ENCODE peak calls at places on chromosomes 2 and 18, in four cellular contexts. One of them, this sample, is unnamed.
A peak's percentile ranks its signal among the peaks of the same experiment; 100 is the strongest.

GRCh38 chr2:128446049-128446811 is 127.6 kb upstream of the HS6ST1 start:
- DNase-seq in K562: peak; percentile 44
- DNase-seq in HepG2: no peak
- DNase-seq in GM12878: no peak
- DNase-seq in this sample: no peak

GRCh38 chr18:47174545-47175116 is 1.5 kb downstream of the IER3IP1 start:
- DNase-seq in K562: no peak
- DNase-seq in HepG2: no peak
- DNase-seq in GM12878: no peak
- DNase-seq in this sample: no peak

GRCh38 chr2:168686485-168687191 is 115.8 kb upstream of the NOSTRIN start:
- DNase-seq in K562: no peak
- DNase-seq in HepG2: no peak
- DNase-seq in GM12878: no peak
- DNase-seq in this sample: no peak

GRCh38 chr2:762646-763045 is 85.4 kb upstream of the TMEM18 start:
- DNase-seq in K562: no peak
- DNase-seq in HepG2: no peak
- DNase-seq in GM12878: no peak
- DNase-seq in this sample: no peak

GRCh38 chr2:28406276-28407096 is 13.8 kb downstream of the FOSL2 start:
- DNase-seq in K562: no peak
- DNase-seq in HepG2: no peak
- DNase-seq in GM12878: no peak
- DNase-seq in this sample: no peak

GRCh38 chr2:140998577-140998976 is 1132.2 kb downstream of the LRP1B start:
- DNase-seq in K562: no peak
- DNase-seq in HepG2: no peak
- DNase-seq in GM12878: no peak
- DNase-seq in this sample: no peak

GRCh38 chr2:27071990-27072830 is 756 bp upstream of the OST4 start:
- DNase-seq in K562: peak; percentile 40
- DNase-seq in HepG2: no peak
- DNase-seq in GM12878: no peak
- DNase-seq in this sample: peak; percentile 10

GRCh38 chr2:166934817-166935216 is 46.5 kb downstream of the XIRP2 start:
- DNase-seq in K562: no peak
- DNase-seq in HepG2: no peak
- DNase-seq in GM12878: no peak
- DNase-seq in this sample: no peak

GRCh38 chr2:64825831-64826496 is 163.2 kb upstream of the SLC1A4 start:
- DNase-seq in K562: no peak
- DNase-seq in HepG2: no peak
- DNase-seq in GM12878: no peak
- DNase-seq in this sample: no peak

GRCh38 chr18:34121157-34121807 is 103.4 kb downstream of the NOL4 start:
- DNase-seq in K562: no peak
- DNase-seq in HepG2: peak; percentile 44
- DNase-seq in GM12878: no peak
- DNase-seq in this sample: peak; percentile 49

GRCh38 chr2:189293164-189293563 is 113.6 kb upstream of the COL5A2 start:
- DNase-seq in K562: no peak
- DNase-seq in HepG2: no peak
- DNase-seq in GM12878: no peak
- DNase-seq in this sample: no peak

GRCh38 chr18:67776929-67777328 is 260.4 kb upstream of the DSEL start:
- DNase-seq in K562: no peak
- DNase-seq in HepG2: no peak
- DNase-seq in GM12878: no peak
- DNase-seq in this sample: no peak

GRCh38 chr2:501667-502066 is 175.5 kb downstream of the TMEM18 start:
- DNase-seq in K562: no peak
- DNase-seq in HepG2: no peak
- DNase-seq in GM12878: no peak
- DNase-seq in this sample: no peak

GRCh38 chr2:1713839-1714236 is 30.5 kb downstream of the PXDN start:
- DNase-seq in K562: no peak
- DNase-seq in HepG2: no peak
- DNase-seq in GM12878: no peak
- DNase-seq in this sample: no peak

GRCh38 chr2:212135739-212136138 is 402.9 kb downstream of the ERBB4 start:
- DNase-seq in K562: no peak
- DNase-seq in HepG2: no peak
- DNase-seq in GM12878: no peak
- DNase-seq in this sample: no peak

GRCh38 chr2:196315388-196316049 is 144.1 kb upstream of the STK17B start:
- DNase-seq in K562: no peak
- DNase-seq in HepG2: no peak
- DNase-seq in GM12878: no peak
- DNase-seq in this sample: no peak

GRCh38 chr2:55245411-55245810 is 12.9 kb downstream of the RPS27A start:
- DNase-seq in K562: no peak
- DNase-seq in HepG2: no peak
- DNase-seq in GM12878: no peak
- DNase-seq in this sample: no peak

GRCh38 chr2:128456281-128456680 is 137.6 kb upstream of the HS6ST1 start:
- DNase-seq in K562: no peak
- DNase-seq in HepG2: no peak
- DNase-seq in GM12878: no peak
- DNase-seq in this sample: no peak

GRCh38 chr2:7510353-7510752 is 593.1 kb downstream of the RNF144A start:
- DNase-seq in K562: no peak
- DNase-seq in HepG2: no peak
- DNase-seq in GM12878: no peak
- DNase-seq in this sample: no peak

GRCh38 chr2:9768388-9768787 is 74.9 kb upstream of the TAF1B start:
- DNase-seq in K562: peak; percentile 67
- DNase-seq in HepG2: peak; percentile 47
- DNase-seq in GM12878: no peak
- DNase-seq in this sample: peak; percentile 37

GRCh38 chr18:73458186-73458964 is 590.6 kb upstream of the NETO1 start:
- DNase-seq in K562: no peak
- DNase-seq in HepG2: no peak
- DNase-seq in GM12878: no peak
- DNase-seq in this sample: no peak

GRCh38 chr18:12410121-12410520 is 2.4 kb downstream of the PRELID3A start:
- DNase-seq in K562: no peak
- DNase-seq in HepG2: no peak
- DNase-seq in GM12878: no peak
- DNase-seq in this sample: no peak

DNA sequence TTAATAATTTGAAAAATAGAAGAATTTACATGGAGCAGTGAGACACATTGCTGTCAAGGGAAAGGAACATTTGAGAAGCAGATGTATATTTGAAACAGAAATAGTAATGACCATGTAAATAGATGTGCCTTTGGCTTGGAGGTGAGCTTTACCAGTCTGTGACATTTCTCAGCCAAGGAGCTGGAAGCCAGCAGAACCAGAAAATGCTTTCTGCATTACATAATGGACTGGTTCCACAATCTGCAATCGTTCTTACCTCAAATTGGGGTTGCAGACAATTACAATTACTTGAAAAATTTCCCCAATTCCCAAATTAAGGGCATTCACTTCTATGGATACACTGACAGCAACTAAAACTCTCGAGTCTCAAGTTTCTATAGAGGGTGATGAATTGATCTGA is 59.7 kb downstream of the HNMT start:
- DNase-seq in K562: no peak
- DNase-seq in HepG2: no peak
- DNase-seq in GM12878: no peak
- DNase-seq in this sample: no peak
- TF ChIP-seq TARDBP in K562: no peak
- TF ChIP-seq TARDBP in HepG2: no peak
- TF ChIP-seq TARDBP in GM12878: no peak
- TF ChIP-seq TARDBP in this sample: no peak

DNA sequence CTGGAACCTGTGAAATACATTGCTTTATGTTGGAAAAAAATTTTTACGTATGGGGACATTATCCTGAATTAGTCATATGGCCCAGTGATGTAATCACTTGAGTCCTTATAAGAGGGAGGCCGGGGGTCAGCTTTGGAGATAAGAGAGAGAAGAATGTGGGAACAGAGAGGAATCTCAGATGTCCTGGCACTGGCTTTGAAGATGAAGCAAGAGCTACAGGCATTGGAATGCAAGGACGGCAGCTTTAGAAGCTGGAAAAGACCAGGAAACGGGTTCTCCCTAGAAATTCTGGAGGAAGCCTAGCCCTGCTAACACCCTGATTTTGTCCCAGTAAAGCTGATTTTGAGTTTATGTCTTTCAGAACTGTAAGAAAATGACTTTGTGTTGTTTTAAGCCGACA is 1129.9 kb upstream of the GYPC start:
- DNase-seq in K562: no peak
- DNase-seq in HepG2: peak; percentile 29
- DNase-seq in GM12878: no peak
- DNase-seq in this sample: no peak
- TF ChIP-seq TARDBP in K562: no peak
- TF ChIP-seq TARDBP in HepG2: no peak
- TF ChIP-seq TARDBP in GM12878: no peak
- TF ChIP-seq TARDBP in this sample: no peak

GRCh38 chr18:22169011-22169888 is at the start of gene GATA6:
- DNase-seq in K562: peak; percentile 77
- DNase-seq in HepG2: peak; percentile 84
- DNase-seq in GM12878: no peak
- DNase-seq in this sample: peak; percentile 90

GRCh38 chr18:22170421-22171262 is 1.3 kb downstream of the GATA6 start:
- DNase-seq in K562: no peak
- DNase-seq in HepG2: peak; percentile 13
- DNase-seq in GM12878: no peak
- DNase-seq in this sample: peak; percentile 51

GRCh38 chr18:22171263-22171838 is 2.0 kb downstream of the GATA6 start:
- DNase-seq in K562: no peak
- DNase-seq in HepG2: no peak
- DNase-seq in GM12878: no peak
- DNase-seq in this sample: no peak

GRCh38 chr18:22168360-22168921 is 948 bp upstream of the GATA6 start:
- DNase-seq in K562: peak; percentile 70
- DNase-seq in HepG2: peak; percentile 28
- DNase-seq in GM12878: no peak
- DNase-seq in this sample: peak; percentile 63

DNA sequence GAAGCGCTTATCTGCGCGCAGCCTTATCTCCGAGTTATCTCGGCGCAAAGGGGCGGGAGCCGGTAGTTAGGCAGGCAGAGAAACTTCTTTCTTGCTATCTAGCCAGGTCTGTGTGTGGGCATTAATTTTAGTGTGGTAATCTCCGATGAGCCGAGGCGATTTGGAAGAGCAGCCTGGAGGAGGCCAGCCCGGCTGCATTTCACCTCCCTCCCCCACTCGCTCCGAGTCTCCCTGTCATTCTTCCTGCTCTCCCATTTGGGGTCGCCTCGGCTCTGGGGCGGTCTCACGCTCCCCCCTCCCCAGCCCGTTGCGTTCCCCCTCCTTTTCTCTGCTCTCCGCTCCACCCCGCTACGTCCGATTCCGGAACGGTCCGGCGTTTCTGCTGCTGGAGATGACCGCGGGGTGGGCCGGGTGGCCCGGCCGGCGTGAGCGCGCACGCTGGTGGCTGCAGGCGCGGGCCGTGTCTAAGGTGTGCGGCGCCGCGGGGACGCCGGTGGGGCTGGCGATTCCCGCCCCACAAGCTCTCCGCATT is 566 bp downstream of the GATA6 start:
- DNase-seq in K562: no peak
- DNase-seq in HepG2: peak; percentile 7
- DNase-seq in GM12878: no peak
- DNase-seq in this sample: peak; percentile 42
- TF ChIP-seq TARDBP in K562: no peak
- TF ChIP-seq TARDBP in HepG2: no peak
- TF ChIP-seq TARDBP in GM12878: no peak
- TF ChIP-seq TARDBP in this sample: no peak

GRCh38 chr2:241006412-241006811 is 8.0 kb downstream of the SNED1 start:
- DNase-seq in K562: no peak
- DNase-seq in HepG2: no peak
- DNase-seq in GM12878: no peak
- DNase-seq in this sample: no peak
- TF ChIP-seq TARDBP in K562: no peak
- TF ChIP-seq TARDBP in HepG2: no peak
- TF ChIP-seq TARDBP in GM12878: no peak
- TF ChIP-seq TARDBP in this sample: no peak

DNA sequence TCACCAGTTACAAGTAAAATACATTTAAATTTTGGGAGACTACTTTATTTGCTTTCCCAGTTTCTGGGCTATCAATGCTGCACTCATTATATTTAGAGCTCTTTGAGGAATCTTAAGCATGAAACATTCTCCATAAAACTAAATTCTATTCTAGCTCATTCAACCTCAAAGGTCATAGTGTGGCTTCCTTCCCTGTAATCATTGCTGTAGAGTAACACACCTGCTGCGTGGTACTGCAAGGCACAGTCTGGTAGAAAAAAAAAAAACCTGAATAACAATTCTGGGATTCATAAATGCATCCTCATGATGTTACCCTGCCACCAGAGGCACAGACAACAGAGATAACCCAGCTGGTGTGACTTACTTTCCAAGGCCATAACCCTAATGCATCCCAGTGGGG is 1481.8 kb upstream of the PIK3C3 start:
- DNase-seq in K562: no peak
- DNase-seq in HepG2: no peak
- DNase-seq in GM12878: no peak
- DNase-seq in this sample: no peak
- TF ChIP-seq TARDBP in K562: no peak
- TF ChIP-seq TARDBP in HepG2: no peak
- TF ChIP-seq TARDBP in GM12878: no peak
- TF ChIP-seq TARDBP in this sample: no peak

GRCh38 chr2:216349366-216349765 is 22.9 kb downstream of the MARCHF4 start:
- DNase-seq in K562: no peak
- DNase-seq in HepG2: no peak
- DNase-seq in GM12878: no peak
- DNase-seq in this sample: no peak

GRCh38 chr2:216352653-216353270 is 19.5 kb downstream of the MARCHF4 start:
- DNase-seq in K562: no peak
- DNase-seq in HepG2: no peak
- DNase-seq in GM12878: no peak
- DNase-seq in this sample: no peak

GRCh38 chr2:216351172-216351925 is 20.9 kb downstream of the MARCHF4 start:
- DNase-seq in K562: no peak
- DNase-seq in HepG2: no peak
- DNase-seq in GM12878: no peak
- DNase-seq in this sample: no peak

GRCh38 chr2:216348909-216349308 is 23.4 kb downstream of the MARCHF4 start:
- DNase-seq in K562: no peak
- DNase-seq in HepG2: no peak
- DNase-seq in GM12878: no peak
- DNase-seq in this sample: no peak

DNA sequence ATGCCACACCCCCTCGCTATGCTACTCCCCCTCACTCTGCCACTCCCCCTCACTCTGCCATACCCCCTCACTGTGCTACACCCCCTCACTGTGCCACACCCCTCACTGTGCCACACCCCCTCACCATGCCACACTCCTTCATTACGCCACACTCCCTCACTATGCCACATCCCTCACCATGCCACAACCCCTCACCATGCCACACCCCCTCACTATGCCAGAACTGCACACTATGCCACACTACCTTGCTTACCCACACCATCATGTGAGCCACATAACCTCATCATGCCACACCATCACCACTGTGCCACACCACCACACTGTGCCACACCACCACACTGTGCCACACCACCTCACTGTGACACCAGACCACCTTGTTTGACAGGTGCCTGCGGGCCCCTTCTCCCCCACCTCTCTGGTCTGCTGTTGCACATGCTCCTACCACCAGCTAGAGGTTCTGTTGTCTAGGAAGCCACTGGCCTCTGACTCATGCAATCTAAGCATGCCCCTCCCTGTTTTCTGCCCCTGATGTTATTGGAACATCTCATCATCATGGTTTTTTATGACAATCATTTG is 22.0 kb downstream of the MARCHF4 start:
- DNase-seq in K562: peak; percentile 12
- DNase-seq in HepG2: no peak
- DNase-seq in GM12878: no peak
- DNase-seq in this sample: no peak
- TF ChIP-seq TARDBP in K562: no peak
- TF ChIP-seq TARDBP in HepG2: no peak
- TF ChIP-seq TARDBP in GM12878: no peak
- TF ChIP-seq TARDBP in this sample: no peak

This sample was measured in HEK293T.